ENCODE peak calls at places on chromosomes 11 and 22, in four cellular contexts. X is GM23338, P is H9, A is IMR-90. U is an unnamed sample.
A peak's percentile ranks its signal among the peaks of the same experiment; 100 is the strongest.

GRCh38 chr11:76672431-76673163 is 2.0 kb upstream of the LRRC32 start:
- DNase-seq in P (no peak), X (no peak), A (no peak), U (peak; percentile 30)

GRCh38 chr11:84316866-84317560 is 1030.8 kb upstream of the CCDC90B start:
- DNase-seq in X (peak; percentile 15), P (no peak), A (peak; percentile 30), U (peak; percentile 6)

GRCh38 chr11:76329084-76329648 is 51.8 kb downstream of the THAP12 start:
- DNase-seq in A (peak; percentile 49), P (peak; percentile 49), X (peak; percentile 67), U (peak; percentile 23)

GRCh38 chr11:36015806-36016205 is 71.9 kb downstream of the LDLRAD3 start:
- DNase-seq in X (no peak), A (no peak), P (no peak), U (no peak)

GRCh38 chr11:126484266-126484665 is 128.8 kb downstream of the ST3GAL4 start:
- DNase-seq in X (no peak), P (no peak), A (peak; percentile 94), U (no peak)

GRCh38 chr11:92830382-92831148 is 138.9 kb upstream of the MTNR1B start:
- DNase-seq in A (no peak), X (no peak), P (no peak), U (no peak)

GRCh38 chr11:79570104-79570503 is 129.3 kb upstream of the TENM4 start:
- DNase-seq in A (no peak), P (no peak), X (no peak), U (no peak)

GRCh38 chr11:44989831-44990566 is 39.3 kb upstream of the TP53I11 start:
- DNase-seq in P (peak; percentile 10), A (no peak), X (no peak), U (peak; percentile 16)

GRCh38 chr22:49300241-49300640 is 527.4 kb downstream of the BRD1 start:
- DNase-seq in X (no peak), P (peak; percentile 10), A (no peak), U (no peak)

GRCh38 chr11:92332986-92333385 is 108.4 kb downstream of the FAT3 start:
- DNase-seq in A (peak; percentile 81), P (no peak), X (no peak), U (peak; percentile 70)

GRCh38 chr11:119876841-119877240 is 147.8 kb upstream of the NECTIN1 start:
- DNase-seq in P (no peak), A (no peak), X (no peak), U (no peak)

GRCh38 chr22:29733362-29734322 is 13.8 kb downstream of the CABP7 start:
- DNase-seq in P (no peak), A (no peak), X (no peak), U (no peak)

GRCh38 chr22:30325724-30326703 is 727 bp downstream of the TBC1D10A start:
- DNase-seq in P (peak; percentile 37), A (no peak), X (peak; percentile 41), U (peak; percentile 43)

GRCh38 chr11:114111369-114112042 is 52.0 kb downstream of the ZBTB16 start:
- DNase-seq in P (no peak), A (no peak), X (no peak), U (no peak)

GRCh38 chr11:95337175-95337957 is 106.4 kb upstream of the SESN3 start:
- DNase-seq in A (peak; percentile 33), X (peak; percentile 64), P (peak; percentile 52), U (no peak)

GRCh38 chr11:69456712-69457111 is 24.8 kb upstream of the LINC01488 start:
- DNase-seq in P (no peak), X (no peak), A (no peak), U (no peak)

GRCh38 chr11:83122050-83122449 is 34.9 kb upstream of the PCF11 start:
- DNase-seq in P (no peak), A (no peak), X (no peak), U (peak; percentile 33)

GRCh38 chr11:46541593-46542371 is 52.0 kb downstream of the AMBRA1 start:
- DNase-seq in P (no peak), A (no peak), X (no peak), U (no peak)

GRCh38 chr11:69475866-69476714 is 5.4 kb upstream of the LINC01488 start:
- DNase-seq in X (peak; percentile 72), P (peak; percentile 52), A (no peak), U (no peak)

GRCh38 chr11:99932684-99933083 is 754.4 kb upstream of the ARHGAP42 start:
- DNase-seq in A (no peak), P (no peak), X (no peak), U (no peak)

GRCh38 chr22:38890377-38890776 is 18.4 kb upstream of the CBX6 start:
- DNase-seq in X (no peak), A (no peak), P (no peak), U (no peak)

GRCh38 chr22:42964994-42965699 is 49.8 kb downstream of the PACSIN2 start:
- DNase-seq in A (peak; percentile 45), X (no peak), P (peak; percentile 54), U (no peak)

GRCh38 chr11:82450996-82451395 is 282.7 kb downstream of the FAM181B start:
- DNase-seq in P (no peak), A (no peak), X (no peak), U (no peak)

GRCh38 chr22:20054485-20054884 is 25.6 kb upstream of the DGCR8 start:
- DNase-seq in P (no peak), A (no peak), X (no peak), U (no peak)

GRCh38 chr11:108198833-108199232 is 23.6 kb downstream of the NPAT start:
- DNase-seq in X (no peak), A (no peak), P (no peak), U (no peak)

GRCh38 chr11:62340269-62340901 is 3.1 kb downstream of the ASRGL1 start:
- DNase-seq in A (peak; percentile 45), X (peak; percentile 77), P (peak; percentile 62), U (peak; percentile 71)

GRCh38 chr11:128496684-128497056 is 90.7 kb downstream of the ETS1 start:
- DNase-seq in P (no peak), A (no peak), X (no peak), U (no peak)

GRCh38 chr11:76598426-76598839 is 72.1 kb downstream of the LRRC32 start:
- DNase-seq in A (peak; percentile 56), P (peak; percentile 61), X (peak; percentile 76), U (peak; percentile 70)

GRCh38 chr11:121521145-121522042 is 68.6 kb upstream of the SORL1-AS1 start:
- DNase-seq in X (no peak), P (no peak), A (peak; percentile 8), U (no peak)
- H3K4me2 ChIP-seq in X (no peak overlapping the region), P (no peak overlapping the region), A (no peak overlapping the region), U (no peak overlapping the region)

GRCh38 chr22:26466196-26466595 is 17.4 kb downstream of the HPS4 start:
- DNase-seq in X (no peak), P (no peak), A (no peak), U (no peak)

GRCh38 chr22:26474687-26475086 is 8.9 kb downstream of the HPS4 start:
- DNase-seq in X (no peak), P (no peak), A (no peak), U (no peak)

GRCh38 chr22:26471522-26471921 is 12.1 kb downstream of the HPS4 start:
- DNase-seq in P (no peak), A (peak; percentile 83), X (no peak), U (peak; percentile 60)

DNA sequence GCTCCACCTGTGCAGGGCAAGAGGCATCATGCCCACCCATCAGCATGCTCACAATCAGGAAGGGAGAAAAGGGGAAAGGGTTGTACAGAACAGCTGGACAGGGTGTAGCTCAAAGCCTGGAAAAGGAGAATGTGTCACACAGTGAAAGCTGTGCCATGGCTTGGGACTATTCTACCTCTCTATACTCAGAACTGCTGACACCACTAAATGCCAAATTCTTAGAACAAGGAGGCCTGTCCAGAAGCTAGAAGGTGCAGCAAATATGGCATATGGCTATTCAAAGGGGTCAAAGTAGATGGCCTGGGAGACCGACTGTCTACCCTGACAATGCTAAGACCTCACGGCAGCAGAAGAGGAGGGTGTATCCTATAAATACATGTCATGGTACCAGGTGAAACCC is 12.8 kb downstream of the HPS4 start:
- DNase-seq in P (no peak), X (no peak), A (no peak), U (no peak)
- H3K4me2 ChIP-seq in P (no peak overlapping the region), X (no peak overlapping the region), A (no peak overlapping the region), U (no peak overlapping the region)

GRCh38 chr22:27136596-27136995 is 479.2 kb downstream of the MIAT start:
- DNase-seq in P (no peak), A (no peak), X (no peak), U (no peak)

GRCh38 chr22:27132896-27133500 is 475.6 kb downstream of the MIAT start:
- DNase-seq in X (no peak), P (no peak), A (no peak), U (no peak)

GRCh38 chr22:27137809-27138400 is 480.5 kb downstream of the MIAT start:
- DNase-seq in P (no peak), X (no peak), A (no peak), U (no peak)

GRCh38 chr22:27133951-27134664 is 476.7 kb downstream of the MIAT start:
- DNase-seq in A (peak; percentile 86), X (no peak), P (no peak), U (peak; percentile 26)

GRCh38 chr22:27135582-27135981 is 478.2 kb downstream of the MIAT start:
- DNase-seq in A (peak; percentile 73), X (no peak), P (no peak), U (no peak)
- H3K4me2 ChIP-seq in A (no peak overlapping the region), X (no peak overlapping the region), P (no peak overlapping the region), U (no peak overlapping the region)

DNA sequence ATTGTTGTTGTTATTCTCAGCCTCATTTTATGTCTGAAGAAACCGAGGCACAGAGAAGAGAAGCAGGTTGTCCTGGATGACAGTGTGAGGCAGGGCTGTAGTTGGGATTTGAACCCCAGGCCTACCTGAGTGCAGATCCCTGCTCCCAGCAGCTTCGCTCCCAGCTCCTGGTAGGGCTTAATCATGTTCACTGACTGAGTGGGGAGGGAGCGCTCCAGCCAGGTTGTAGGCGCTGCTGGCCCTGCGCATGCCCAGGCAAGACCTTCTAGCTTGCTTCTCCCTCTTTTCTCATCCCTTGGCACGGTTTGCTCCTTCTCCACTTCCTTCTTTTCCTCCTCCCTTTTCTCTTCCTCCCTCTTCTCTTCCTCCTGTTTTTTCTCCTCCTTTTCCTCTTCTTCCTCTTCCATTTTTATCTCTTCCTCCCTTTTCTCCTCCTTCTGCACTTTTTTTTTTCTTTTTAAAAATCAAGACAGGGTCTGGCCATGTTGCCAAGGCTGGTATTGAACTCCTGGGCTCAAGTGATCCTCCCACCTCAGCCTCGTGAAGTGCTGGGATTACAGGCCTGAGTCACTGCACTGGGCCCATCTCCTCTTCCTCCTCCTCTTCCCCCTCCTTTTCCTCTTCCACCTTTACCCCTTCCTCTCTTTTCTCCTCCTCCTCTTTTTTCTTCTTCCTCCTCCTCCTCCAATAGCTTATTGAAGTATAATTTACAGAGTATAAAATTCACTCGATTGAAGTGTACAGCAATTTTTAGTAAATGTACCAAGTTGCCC is 109.3 kb downstream of the KIAA1671 start:
- DNase-seq in P (no peak), A (no peak), X (no peak), U (no peak)
- H3K4me2 ChIP-seq in P (no peak overlapping the region), A (no peak overlapping the region), X (no peak overlapping the region), U (no peak overlapping the region)

GRCh38 chr11:117426297-117426685 is 98.6 kb downstream of the CEP164 start:
- DNase-seq in X (peak; percentile 91), A (peak; percentile 30), P (peak; percentile 87), U (peak; percentile 27)
- H3K4me2 ChIP-seq in X (peak overlapping the region; percentile 65), A (no peak overlapping the region), P (no peak overlapping the region), U (no peak overlapping the region)

GRCh38 chr11:57761301-57762234 is at the start of gene CTNND1:
- DNase-seq in X (peak; percentile 98), A (peak; percentile 98), P (peak; percentile 92), U (peak; percentile 96)
- H3K4me2 ChIP-seq in X (peak within 1 kb of the TSS; percentile 82), A (peak within 1 kb of the TSS; percentile 99), P (peak within 1 kb of the TSS; percentile 92), U (peak within 1 kb of the TSS; percentile 66)

U was measured in trophoblast cell.